ENCODE peak calls at places on chromosomes 5 and 9, in six cellular contexts. B is fibroblast of pulmonary artery, I is amygdala, F is M059J, X is NT2/D1, L is GM19239. H is an unnamed sample.

GRCh38 chr5:12985142-12985541 is 959.3 kb downstream of the DNAH5 start:
- DNase-seq in B (no peak), I (no peak), F (no peak), X (no peak), L (no peak), H (no peak)

GRCh38 chr5:24351285-24351684 is 293.5 kb downstream of the CDH10 start:
- DNase-seq in B (no peak), I (no peak), F (no peak), X (no peak), L (no peak), H (no peak)

GRCh38 chr5:181191526-181192336 is 13.3 kb downstream of the TRIM7 start:
- DNase-seq in B (peak), I (no peak), F (peak), X (peak), L (peak), H (peak)

GRCh38 chr9:76703270-76703669 is 61.0 kb upstream of the PCA3 start:
- DNase-seq in B (no peak), I (no peak), F (no peak), X (no peak), L (no peak), H (no peak)

GRCh38 chr5:83077662-83078261 is 415 bp downstream of the XRCC4 start:
- DNase-seq in B (peak), I (no peak), F (peak), X (no peak), L (no peak), H (peak)

GRCh38 chr5:167030500-167031120 is 1260.8 kb upstream of the WWC1 start:
- DNase-seq in B (no peak), I (no peak), F (peak), X (peak), L (no peak), H (peak)

GRCh38 chr5:13814293-13814692 is 130.2 kb downstream of the DNAH5 start:
- DNase-seq in B (no peak), I (no peak), F (peak), X (no peak), L (no peak), H (peak)

GRCh38 chr5:66329078-66329477 is 185.0 kb downstream of the SREK1 start:
- DNase-seq in B (no peak), I (no peak), F (no peak), X (no peak), L (no peak), H (peak)

GRCh38 chr5:113040672-113041071 is 64.1 kb downstream of the DCP2 start:
- DNase-seq in B (no peak), I (no peak), F (no peak), X (no peak), L (no peak), H (no peak)

GRCh38 chr9:97441729-97442128 is 29.8 kb downstream of the TDRD7 start:
- DNase-seq in B (peak), I (no peak), F (peak), X (no peak), L (no peak), H (peak)

GRCh38 chr5:138603521-138603920 is 28.3 kb upstream of the HSPA9 start:
- DNase-seq in B (peak), I (no peak), F (peak), X (no peak), L (no peak), H (peak)

GRCh38 chr5:55994502-55994997 is at the start of gene IL6ST:
- DNase-seq in B (peak), I (no peak), F (peak), X (peak), L (no peak), H (peak)

GRCh38 chr5:151899400-151899799 is 25.3 kb downstream of the GLRA1 start:
- DNase-seq in B (no peak), I (no peak), F (no peak), X (no peak), L (no peak), H (no peak)

GRCh38 chr9:33024126-33024965 is 727 bp upstream of the DNAJA1 start:
- DNase-seq in B (peak), I (no peak), F (peak), X (no peak), L (no peak), H (peak)

GRCh38 chr5:6703791-6704190 is 9.4 kb upstream of the TENT4A start:
- DNase-seq in B (no peak), I (no peak), F (peak), X (no peak), L (no peak), H (no peak)

H was measured in epithelial cell of esophagus.